ENCODE peak calls at places on chromosomes 2 and 18, in four cellular contexts. N, E, U and T are unnamed samples.
A peak's percentile ranks its signal among the peaks of the same experiment; 100 is the strongest.

GRCh38 chr2:203873921-203874631 is 6.5 kb downstream of the CTLA4 start:
- DNase-seq in N (no peak), E (no peak), U (no peak), T (no peak)

GRCh38 chr2:7118606-7119503 is 201.6 kb downstream of the RNF144A start:
- DNase-seq in N (no peak), E (no peak), U (no peak), T (no peak)

GRCh38 chr2:241901018-241901380 is 31.5 kb downstream of the RTP5 start:
- DNase-seq in N (no peak), E (no peak), U (no peak), T (peak; percentile 41)

GRCh38 chr2:239266436-239266770 is 134.4 kb downstream of the HDAC4 start:
- DNase-seq in N (no peak), E (no peak), U (peak; percentile 41), T (no peak)

GRCh38 chr2:233546101-233546500 is 20.5 kb downstream of the USP40 start:
- DNase-seq in N (no peak), E (no peak), U (no peak), T (no peak)

GRCh38 chr18:11661430-11661829 is 27.6 kb upstream of the GNAL start:
- DNase-seq in N (no peak), E (no peak), U (no peak), T (no peak)

GRCh38 chr2:159497256-159497655 is 119.1 kb downstream of the BAZ2B start:
- DNase-seq in N (no peak), E (no peak), U (no peak), T (no peak)

GRCh38 chr2:24439280-24439970 is 51.6 kb upstream of the NCOA1 start:
- DNase-seq in N (no peak), E (no peak), U (no peak), T (no peak)

GRCh38 chr2:20650880-20651730 is at the start of gene HS1BP3:
- DNase-seq in N (peak; percentile 53), E (peak; percentile 84), U (peak; percentile 88), T (peak; percentile 92)

GRCh38 chr18:32696376-32696775 is 76.4 kb downstream of the KLHL14 start:
- DNase-seq in N (no peak), E (no peak), U (no peak), T (no peak)